ENCODE peak calls at places on chromosomes 1 and 21, in eight cellular contexts. P is astrocyte, M is fibroblast of lung, C is A549, D is tibial nerve, Q is heart left ventricle, N is astrocyte of the cerebellum, X is neural progenitor cell. G is an unnamed sample.

GRCh38 chr1:19957779-19958178 is 21.6 kb downstream of the PLA2G2A start:
- DNase-seq in X (no peak), Q (no peak), P (no peak), C (peak; percentile 10), N (no peak), D (no peak), M (no peak), G (no peak)

GRCh38 chr1:91846007-91846620 is 39.8 kb downstream of the TGFBR3 start:
- DNase-seq in M (peak; percentile 83), D (no peak), X (peak; percentile 28), P (peak; percentile 19), N (peak; percentile 49), C (peak; percentile 18), Q (peak; percentile 66), G (no peak)

GRCh38 chr1:214282696-214283225 is 1.8 kb downstream of the SMYD2 start:
- DNase-seq in X (no peak), P (no peak), N (no peak), Q (no peak), D (no peak), M (no peak), C (no peak), G (no peak)

GRCh38 chr21:34186119-34186719 is 112.8 kb downstream of the MRPS6 start:
- DNase-seq in M (no peak), X (no peak), Q (no peak), D (no peak), C (no peak), N (no peak), P (peak; percentile 15), G (no peak)

GRCh38 chr1:227357229-227358078 is 39.2 kb upstream of the CDC42BPA start:
- DNase-seq in P (peak; percentile 81), M (peak; percentile 89), N (peak; percentile 28), C (peak; percentile 91), Q (peak; percentile 90), D (no peak), X (no peak), G (no peak)

GRCh38 chr1:200354243-200354642 is 55.6 kb downstream of the ZNF281 start:
- DNase-seq in X (no peak), D (no peak), P (no peak), C (no peak), N (no peak), M (no peak), Q (no peak), G (no peak)

GRCh38 chr1:181445436-181445835 is 37.9 kb upstream of the CACNA1E start:
- DNase-seq in N (no peak), X (no peak), C (no peak), Q (no peak), D (no peak), M (no peak), P (no peak), G (no peak)

GRCh38 chr1:192993426-192994085 is 65.6 kb downstream of the UCHL5 start:
- DNase-seq in N (no peak), P (peak; percentile 19), X (no peak), C (no peak), Q (no peak), D (no peak), M (no peak), G (no peak)

GRCh38 chr1:26287033-26287711 is 7.3 kb downstream of the SH3BGRL3 start:
- DNase-seq in P (no peak), N (no peak), C (no peak), M (no peak), D (no peak), Q (peak; percentile 69), X (no peak), G (no peak)

GRCh38 chr21:45639206-45640000 is 4.1 kb upstream of the PCBP3 start:
- DNase-seq in P (no peak), X (no peak), N (no peak), C (no peak), Q (no peak), D (no peak), M (no peak), G (no peak)

GRCh38 chr1:93196591-93196990 is 16.1 kb downstream of the CCDC18 start:
- DNase-seq in M (peak; percentile 27), D (no peak), X (no peak), P (peak; percentile 37), N (no peak), C (no peak), Q (no peak), G (no peak)

GRCh38 chr1:222084048-222084447 is 342.2 kb upstream of the DUSP10 start:
- DNase-seq in P (no peak), D (no peak), M (peak; percentile 14), C (no peak), Q (no peak), N (no peak), X (no peak), G (no peak)

GRCh38 chr1:161835963-161836362 is 69.8 kb downstream of the ATF6 start:
- DNase-seq in X (no peak), Q (no peak), C (no peak), M (peak; percentile 52), N (peak; percentile 71), D (no peak), P (peak; percentile 74), G (peak; percentile 78)

GRCh38 chr1:14824314-14824915 is 225.9 kb downstream of the KAZN start:
- DNase-seq in Q (no peak), D (no peak), X (no peak), C (no peak), N (no peak), P (no peak), M (no peak), G (no peak)
- H3K4me3 ChIP-seq in Q (no peak overlapping the region), D (no peak overlapping the region), X (no peak overlapping the region), C (no peak overlapping the region), N (no peak overlapping the region), P (no peak overlapping the region), M (no peak overlapping the region), G (no peak overlapping the region)

GRCh38 chr1:89990976-89991831 is 3.7 kb upstream of the ZNF326 start:
- DNase-seq in Q (no peak), D (no peak), M (no peak), N (no peak), P (no peak), X (no peak), C (no peak), G (no peak)

GRCh38 chr1:89987170-89987819 is 7.6 kb upstream of the ZNF326 start:
- DNase-seq in C (peak; percentile 79), M (peak; percentile 85), X (peak; percentile 61), N (peak; percentile 78), Q (no peak), P (no peak), D (no peak), G (peak; percentile 49)

GRCh38 chr1:89989099-89989498 is 5.8 kb upstream of the ZNF326 start:
- DNase-seq in Q (no peak), M (no peak), D (no peak), C (no peak), N (no peak), X (no peak), P (no peak), G (no peak)

GRCh38 chr1:89993541-89993940 is 1.4 kb upstream of the ZNF326 start:
- DNase-seq in X (no peak), M (no peak), N (no peak), C (no peak), Q (no peak), D (no peak), P (no peak), G (no peak)

DNA sequence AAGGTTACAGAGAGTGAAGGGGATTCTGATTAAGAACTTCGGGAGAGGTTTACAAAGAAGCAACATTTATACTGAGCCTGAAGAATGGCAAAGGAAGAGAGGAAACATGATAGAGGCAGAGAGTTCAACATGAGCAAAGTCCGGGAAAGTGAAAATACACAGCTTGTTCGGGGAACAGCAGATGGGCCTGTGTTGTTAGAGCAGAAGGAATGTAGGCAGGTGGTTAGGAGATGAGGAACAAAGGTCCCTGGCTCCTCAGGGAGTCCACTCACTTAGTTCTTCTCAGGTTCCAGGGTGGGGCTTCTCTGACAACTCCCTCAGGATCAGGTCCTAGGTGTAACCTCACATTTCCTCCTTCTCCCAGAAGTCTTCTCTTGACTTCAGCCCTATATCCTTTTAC is 5.1 kb upstream of the ZNF326 start:
- DNase-seq in Q (no peak), X (no peak), D (no peak), P (no peak), N (no peak), M (no peak), C (no peak), G (no peak)
- TF ChIP-seq CTCF in Q (no peak), X (no peak), D (no peak), P (no peak), N (no peak), M (no peak), C (no peak), G (no peak)

GRCh38 chr1:23118957-23119792 is 49.5 kb downstream of the LUZP1 start:
- DNase-seq in C (no peak), D (no peak), X (no peak), M (peak; percentile 55), N (no peak), P (no peak), Q (no peak), G (no peak)
- H3K4me3 ChIP-seq in C (no peak overlapping the region), D (no peak overlapping the region), X (no peak overlapping the region), M (no peak overlapping the region), N (no peak overlapping the region), P (no peak overlapping the region), Q (no peak overlapping the region), G (no peak overlapping the region)

GRCh38 chr1:55568732-55569131 is 353.6 kb upstream of the USP24 start:
- DNase-seq in Q (no peak), C (no peak), P (no peak), N (no peak), M (no peak), D (no peak), X (no peak), G (no peak)

GRCh38 chr1:55571767-55572166 is 356.6 kb upstream of the USP24 start:
- DNase-seq in X (no peak), D (no peak), M (no peak), N (no peak), C (no peak), P (no peak), Q (no peak), G (no peak)

GRCh38 chr1:55575571-55576279 is 360.6 kb upstream of the USP24 start:
- DNase-seq in D (peak; percentile 41), Q (no peak), P (no peak), X (no peak), N (no peak), C (no peak), M (no peak), G (no peak)

GRCh38 chr1:55572878-55573734 is 357.9 kb upstream of the USP24 start:
- DNase-seq in N (peak; percentile 42), P (peak; percentile 91), M (no peak), D (no peak), Q (no peak), X (no peak), C (peak; percentile 21), G (peak; percentile 37)
- TF ChIP-seq CTCF in N (no peak), P (no peak), M (no peak), D (no peak), Q (no peak), X (no peak), C (no peak), G (no peak)

GRCh38 chr1:168092151-168092550 is 44.6 kb downstream of the GPR161 start:
- DNase-seq in N (peak; percentile 5), X (no peak), P (no peak), Q (no peak), C (no peak), D (no peak), M (no peak), G (no peak)
- H3K4me3 ChIP-seq in N (no peak overlapping the region), X (no peak overlapping the region), P (no peak overlapping the region), Q (no peak overlapping the region), C (no peak overlapping the region), D (no peak overlapping the region), M (no peak overlapping the region), G (no peak overlapping the region)

GRCh38 chr21:27362249-27362648 is 395.4 kb upstream of the ADAMTS5 start:
- DNase-seq in Q (no peak), P (no peak), N (no peak), D (no peak), X (no peak), C (no peak), M (peak; percentile 26), G (no peak)
- TF ChIP-seq CTCF in Q (peak; percentile 39), P (no peak), N (peak; percentile 14), D (no peak), X (no peak), C (no peak), M (no peak), G (peak; percentile 22)

G was measured in AG09309.